ENCODE peak calls at places on chromosomes 4 and X, in five cellular contexts. T, L, C, H and K are unnamed samples.

GRCh38 chr4:166363198-166363597 is 490.2 kb downstream of the TLL1 start:
- DNase-seq in T (no peak), L (no peak), C (no peak), H (no peak), K (no peak)

GRCh38 chr4:139665690-139666529 is at the start of gene MGST2:
- DNase-seq in T (no peak), L (peak), C (no peak), H (no peak), K (peak)

GRCh38 chr4:22488136-22488535 is 27.7 kb downstream of the ADGRA3 start:
- DNase-seq in T (no peak), L (no peak), C (no peak), H (no peak), K (no peak)

GRCh38 chr4:100190643-100191600 is 654 bp upstream of the DDIT4L start:
- DNase-seq in T (no peak), L (no peak), C (no peak), H (no peak), K (no peak)

GRCh38 chrX:32524385-32524784 is 687.0 kb downstream of the DMD start:
- DNase-seq in T (no peak), L (no peak), C (no peak), H (no peak), K (no peak)

GRCh38 chr4:159229164-159229563 is 126.3 kb downstream of the RAPGEF2 start:
- DNase-seq in T (no peak), L (peak), C (no peak), H (no peak), K (no peak)

GRCh38 chr4:1759818-1760223 is 33.3 kb upstream of the FGFR3 start:
- DNase-seq in T (no peak), L (no peak), C (no peak), H (no peak), K (no peak)

GRCh38 chr4:128573781-128574508 is 235.6 kb upstream of the JADE1 start:
- DNase-seq in T (no peak), L (peak), C (no peak), H (no peak), K (no peak)

GRCh38 chr4:109729563-109730293 is at the start of gene PLA2G12A:
- DNase-seq in T (peak), L (peak), C (peak), H (peak), K (peak)

GRCh38 chr4:94995684-94996394 is 238.1 kb downstream of the BMPR1B start:
- DNase-seq in T (no peak), L (no peak), C (no peak), H (peak), K (no peak)

GRCh38 chrX:63652086-63652775 is 132.8 kb downstream of the ARHGEF9 start:
- DNase-seq in T (no peak), L (no peak), C (no peak), H (no peak), K (no peak)

GRCh38 chr4:113064244-113064643 is 14.8 kb downstream of the ANK2 start:
- DNase-seq in T (no peak), L (peak), C (no peak), H (peak), K (no peak)

GRCh38 chrX:150377010-150377409 is 13.9 kb downstream of the MAMLD1 start:
- DNase-seq in T (no peak), L (no peak), C (no peak), H (no peak), K (no peak)

GRCh38 chr4:113540859-113541258 is 220.7 kb downstream of the CAMK2D start:
- DNase-seq in T (peak), L (no peak), C (no peak), H (no peak), K (no peak)

GRCh38 chr4:24778427-24779225 is 16.7 kb upstream of the SOD3 start:
- DNase-seq in T (no peak), L (no peak), C (no peak), H (no peak), K (no peak)
- TF ChIP-seq SRF in T (no peak), L (no peak), C (no peak), H (no peak), K (no peak)

DNA sequence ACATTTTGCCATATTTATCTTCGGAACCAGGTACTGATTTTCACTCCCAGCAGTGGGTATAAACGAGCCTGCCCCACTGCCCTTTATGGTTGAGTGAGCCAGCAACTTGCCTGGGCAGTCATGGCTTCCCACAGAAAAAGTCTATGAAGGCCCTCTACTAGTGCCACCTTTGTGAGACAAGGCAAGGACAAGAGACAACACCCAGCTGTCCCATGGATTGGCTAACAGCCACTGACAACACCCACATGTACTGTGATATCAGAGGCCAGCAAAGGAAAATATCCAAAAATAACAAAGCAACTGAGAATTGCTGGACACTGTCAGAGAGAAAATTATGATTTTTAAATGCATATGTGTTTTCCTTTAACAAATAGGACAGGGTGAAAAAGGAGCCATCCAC is 248.4 kb upstream of the TTC29 start:
- DNase-seq in T (no peak), L (no peak), C (no peak), H (no peak), K (no peak)
- TF ChIP-seq SRF in T (no peak), L (no peak), C (no peak), H (no peak), K (no peak)

GRCh38 chr4:131113704-131114103 is 2017.8 kb downstream of the C4orf33 start:
- DNase-seq in T (no peak), L (no peak), C (no peak), H (no peak), K (no peak)
- TF ChIP-seq SRF in T (no peak), L (no peak), C (no peak), H (no peak), K (no peak)

DNA sequence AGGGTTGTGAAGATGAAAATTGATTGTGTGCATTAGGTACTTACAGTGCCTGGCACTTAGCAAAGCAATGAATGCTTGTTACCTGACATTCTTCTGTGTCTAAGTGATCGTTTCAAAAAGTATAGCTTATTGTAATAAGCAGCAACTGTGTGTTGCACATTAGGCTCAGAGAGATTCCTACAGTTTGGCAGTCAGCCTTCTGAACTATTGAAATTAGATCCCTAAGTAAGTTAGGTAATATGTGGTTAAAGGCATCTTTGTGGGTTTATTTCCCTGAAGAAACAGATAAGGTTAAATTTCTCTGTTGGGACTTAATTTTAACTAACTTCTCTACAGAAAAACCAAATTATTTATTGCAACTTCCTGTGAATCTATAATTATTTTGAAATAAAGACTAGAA is 93.4 kb downstream of the REPS2 start:
- DNase-seq in T (no peak), L (no peak), C (no peak), H (no peak), K (no peak)
- TF ChIP-seq SRF in T (no peak), L (no peak), C (no peak), H (no peak), K (no peak)

GRCh38 chr4:7370038-7370437 is 64.7 kb downstream of the PSAPL1 start:
- DNase-seq in T (no peak), L (no peak), C (no peak), H (no peak), K (no peak)
- TF ChIP-seq SRF in T (no peak), L (no peak), C (no peak), H (no peak), K (no peak)